ENCODE peak calls at places on chromosomes 7 and 10, in six cellular contexts. B, C, R, A, E and T are unnamed samples. For H3K4me1, the result is how much of the 10 kb centered on the place peaks cover.

GRCh38 chr7:158955932-158956804 is 99.8 kb downstream of the DYNC2I1 start:
- DNase-seq in R (no peak), E (no peak), C (no peak), A (no peak), B (no peak), T (no peak)

GRCh38 chr7:18457832-18458231 is 37.7 kb upstream of the HDAC9 start:
- DNase-seq in C (no peak), E (no peak), B (no peak), A (no peak), R (no peak), T (no peak)

GRCh38 chr10:46273506-46274477 is 13.0 kb upstream of the ANTXRL start:
- DNase-seq in B (peak), E (peak), R (no peak), C (no peak), A (no peak), T (no peak)

GRCh38 chr7:17758008-17758407 is 182.3 kb downstream of the SNX13 start:
- DNase-seq in B (no peak), A (no peak), E (no peak), R (no peak), C (no peak), T (no peak)

GRCh38 chr7:2937701-2938513 is 93.8 kb upstream of the GNA12 start:
- DNase-seq in R (no peak), C (no peak), A (no peak), B (no peak), E (peak), T (no peak)

GRCh38 chr10:100510533-100511308 is 8.9 kb downstream of the SEC31B start:
- DNase-seq in A (peak), E (no peak), B (no peak), C (no peak), R (no peak), T (peak)

GRCh38 chr7:137538361-137538762 is 194.8 kb upstream of the PTN start:
- DNase-seq in E (no peak), B (no peak), C (no peak), A (no peak), R (no peak), T (no peak)

GRCh38 chr10:116891208-116891607 is 41.9 kb downstream of the ENO4 start:
- DNase-seq in E (peak), R (no peak), A (no peak), C (peak), B (no peak), T (no peak)

GRCh38 chr10:99532194-99532593 is 548 bp upstream of the NKX2-3 start:
- DNase-seq in E (no peak), B (no peak), A (no peak), R (no peak), C (no peak), T (no peak)

GRCh38 chr7:158992759-158993158 is 136.4 kb downstream of the DYNC2I1 start:
- DNase-seq in E (no peak), R (no peak), A (no peak), B (no peak), C (no peak), T (no peak)

GRCh38 chr7:832292-832967 is at the start of gene SUN1:
- DNase-seq in B (peak), E (peak), C (peak), R (no peak), A (peak), T (no peak)

GRCh38 chr10:124719213-124719851 is 24.8 kb downstream of the FAM53B start:
- DNase-seq in A (peak), B (peak), R (no peak), C (peak), E (peak), T (peak)

DNA sequence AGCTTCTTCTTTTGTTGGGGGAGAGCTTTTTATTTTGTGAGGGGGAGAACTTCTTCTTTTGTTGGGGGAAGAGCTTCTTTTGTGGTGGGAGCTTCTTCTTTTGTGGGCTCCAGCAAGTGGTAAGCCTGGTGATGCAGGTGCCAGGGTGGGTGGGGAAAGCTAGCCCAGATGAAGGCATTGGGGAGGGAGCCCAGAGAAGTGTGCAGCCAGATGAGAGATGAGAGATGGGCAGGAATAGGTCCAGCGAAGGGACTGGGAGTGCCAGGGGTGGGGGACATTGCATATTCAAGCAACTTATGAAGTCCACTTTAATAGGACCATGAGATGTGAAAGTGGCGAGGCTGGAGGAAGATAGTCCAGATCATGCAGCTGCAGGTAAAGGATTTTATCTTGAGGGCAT is 9.8 kb downstream of the ADRA2A start:
- DNase-seq in E (no peak), C (no peak), A (no peak), R (no peak), B (no peak), T (no peak)
- H3K4me1 ChIP-seq in E (under half), C (under half), A (under half), R (under half), B (under half), T (under half)

GRCh38 chr10:3295501-3296005 is 123.0 kb upstream of the PITRM1 start:
- DNase-seq in C (no peak), R (no peak), E (no peak), A (no peak), B (no peak), T (no peak)
- H3K27ac ChIP-seq in C (no peak), R (no peak), E (no peak), A (no peak), B (peak), T (no peak)

GRCh38 chr10:122854648-122855047 is 9.0 kb upstream of the CUZD1 start:
- DNase-seq in E (no peak), C (peak), A (no peak), B (peak), R (no peak), T (no peak)
- H3K4me1 ChIP-seq in E (under half), C (half or more), A (under half), B (half or more), R (under half), T (under half)

DNA sequence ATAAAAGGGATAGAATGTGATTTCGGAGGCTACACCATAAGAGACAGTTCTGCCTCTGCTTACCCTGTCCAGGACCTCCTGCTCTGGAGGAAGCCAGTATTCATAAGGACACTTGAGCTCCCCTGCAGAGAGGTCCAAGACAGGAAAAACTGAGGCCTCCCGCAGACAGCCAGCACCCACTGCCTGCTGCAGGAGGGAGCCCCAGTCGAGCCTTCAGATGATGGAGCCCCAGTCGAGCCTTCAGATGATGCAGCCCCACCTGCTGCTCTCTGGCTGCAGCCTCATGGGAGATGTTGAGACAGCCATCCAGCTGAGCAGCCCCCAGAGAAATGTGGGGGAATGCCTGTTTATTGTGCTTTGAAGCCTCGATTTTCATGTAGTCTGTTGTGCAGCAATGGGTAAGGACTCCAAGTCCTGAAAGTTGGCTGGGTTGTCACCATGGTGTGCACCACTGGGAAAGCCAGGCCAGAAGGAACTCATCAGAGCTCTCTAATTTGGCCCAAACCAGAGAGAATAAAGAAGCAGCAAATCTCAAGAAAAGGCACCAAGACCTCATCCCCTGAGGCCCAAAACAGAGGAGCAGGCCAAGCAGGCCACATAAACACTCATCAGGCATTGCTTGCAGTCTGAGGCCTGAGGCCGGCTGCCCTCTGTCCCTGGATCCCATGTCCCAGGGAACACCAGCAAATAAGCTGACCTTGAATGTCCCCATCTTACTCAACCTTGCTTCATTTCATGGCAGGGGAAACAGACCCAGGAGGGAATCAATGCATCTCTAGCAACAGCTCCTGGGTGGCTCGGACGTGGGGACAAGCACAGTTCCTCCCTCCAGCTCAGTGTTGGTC is 30.9 kb downstream of the CALML5 start:
- DNase-seq in E (no peak), A (no peak), R (no peak), B (no peak), C (no peak), T (no peak)
- H3K27ac ChIP-seq in E (no peak), A (no peak), R (no peak), B (no peak), C (no peak), T (no peak)